ENCODE peak calls at places on chromosomes 3 and 15, in four cellular contexts. One of them, this sample, is unnamed.

GRCh38 chr3:129123314-129124060 is 1.9 kb upstream of the RAB43 start:
- DNase-seq in NCI-H1092 treated with DMSO at 0.1 percent for 48 hours: no peak
- DNase-seq in mucosa of gallbladder: no peak
- DNase-seq in HS-27A: no peak
- DNase-seq in this sample: no peak

GRCh38 chr3:140765246-140765645 is 87.4 kb downstream of the TRIM42 start:
- DNase-seq in NCI-H1092 treated with DMSO at 0.1 percent for 48 hours: no peak
- DNase-seq in mucosa of gallbladder: no peak
- DNase-seq in HS-27A: no peak
- DNase-seq in this sample: no peak

GRCh38 chr15:35746121-35746520 is 200.2 kb upstream of the DPH6 start:
- DNase-seq in mucosa of gallbladder: no peak
- DNase-seq in NCI-H1092 treated with DMSO at 0.1 percent for 48 hours: no peak
- DNase-seq in HS-27A: no peak
- DNase-seq in this sample: no peak

GRCh38 chr3:196156160-196156559 is 55.0 kb downstream of the ZDHHC19 start:
- DNase-seq in NCI-H1092 treated with DMSO at 0.1 percent for 48 hours: no peak
- DNase-seq in HS-27A: no peak
- DNase-seq in mucosa of gallbladder: no peak
- DNase-seq in this sample: no peak

GRCh38 chr3:94024385-94024784 is 4.0 kb downstream of the STX19 start:
- DNase-seq in HS-27A: no peak
- DNase-seq in NCI-H1092 treated with DMSO at 0.1 percent for 48 hours: no peak
- DNase-seq in mucosa of gallbladder: no peak
- DNase-seq in this sample: no peak

GRCh38 chr3:11455977-11456376 is 183.8 kb downstream of the ATG7 start:
- DNase-seq in HS-27A: peak; percentile 91
- DNase-seq in mucosa of gallbladder: no peak
- DNase-seq in NCI-H1092 treated with DMSO at 0.1 percent for 48 hours: no peak
- DNase-seq in this sample: no peak

GRCh38 chr3:154304116-154304786 is 20.0 kb downstream of the DHX36 start:
- DNase-seq in mucosa of gallbladder: no peak
- DNase-seq in HS-27A: no peak
- DNase-seq in NCI-H1092 treated with DMSO at 0.1 percent for 48 hours: no peak
- DNase-seq in this sample: no peak

GRCh38 chr15:53739187-53739586 is 20.3 kb downstream of the WDR72 start:
- DNase-seq in mucosa of gallbladder: no peak
- DNase-seq in HS-27A: no peak
- DNase-seq in NCI-H1092 treated with DMSO at 0.1 percent for 48 hours: no peak
- DNase-seq in this sample: no peak

GRCh38 chr15:92625297-92625980 is 30.1 kb downstream of the FAM174B start:
- DNase-seq in HS-27A: no peak
- DNase-seq in mucosa of gallbladder: no peak
- DNase-seq in NCI-H1092 treated with DMSO at 0.1 percent for 48 hours: no peak
- DNase-seq in this sample: no peak

GRCh38 chr15:59018833-59019232 is 31.4 kb downstream of the RNF111 start:
- DNase-seq in NCI-H1092 treated with DMSO at 0.1 percent for 48 hours: no peak
- DNase-seq in HS-27A: no peak
- DNase-seq in mucosa of gallbladder: no peak
- DNase-seq in this sample: no peak

GRCh38 chr3:127141921-127142730 is 50.8 kb upstream of the PRR23E start:
- DNase-seq in HS-27A: no peak
- DNase-seq in mucosa of gallbladder: peak; percentile 67
- DNase-seq in NCI-H1092 treated with DMSO at 0.1 percent for 48 hours: peak; percentile 99
- DNase-seq in this sample: peak; percentile 91

GRCh38 chr3:194875581-194876402 is 190.1 kb downstream of the FAM43A start:
- DNase-seq in NCI-H1092 treated with DMSO at 0.1 percent for 48 hours: no peak
- DNase-seq in mucosa of gallbladder: peak; percentile 8
- DNase-seq in HS-27A: no peak
- DNase-seq in this sample: no peak

GRCh38 chr3:142319094-142319493 is 93.7 kb upstream of the GK5 start:
- DNase-seq in mucosa of gallbladder: no peak
- DNase-seq in HS-27A: peak; percentile 60
- DNase-seq in NCI-H1092 treated with DMSO at 0.1 percent for 48 hours: no peak
- DNase-seq in this sample: no peak

GRCh38 chr3:70090322-70090913 is 90.9 kb downstream of the SAMMSON start:
- DNase-seq in HS-27A: no peak
- DNase-seq in NCI-H1092 treated with DMSO at 0.1 percent for 48 hours: no peak
- DNase-seq in mucosa of gallbladder: no peak
- DNase-seq in this sample: no peak

GRCh38 chr3:143720381-143720780 is 127.9 kb downstream of the SLC9A9 start:
- DNase-seq in mucosa of gallbladder: no peak
- DNase-seq in HS-27A: no peak
- DNase-seq in NCI-H1092 treated with DMSO at 0.1 percent for 48 hours: no peak
- DNase-seq in this sample: no peak

This sample was measured in DMS79.